ENCODE peak calls at places on chromosomes 5 and 9, in seven cellular contexts. E is prostate gland, J is heart right ventricle, W is IMR-90, Z is mucosa of descending colon, D is fibroblast of lung, M is HCT116. V is an unnamed sample.

GRCh38 chr5:133939668-133940067 is 28.8 kb downstream of the C5orf15 start:
- DNase-seq in E (no peak), J (no peak), W (no peak), Z (no peak), D (no peak), M (no peak), V (no peak)

GRCh38 chr5:177966839-177967167 is 29.2 kb downstream of the PROP1 start:
- DNase-seq in E (no peak), J (no peak), W (no peak), Z (no peak), D (no peak), M (no peak), V (no peak)

GRCh38 chr5:56698463-56699381 is 116.6 kb upstream of the MAP3K1 start:
- DNase-seq in E (no peak), J (no peak), W (no peak), Z (no peak), D (no peak), M (no peak), V (no peak)

GRCh38 chr9:128550770-128551651 is 1.4 kb upstream of the SPTAN1 start:
- DNase-seq in E (no peak), J (peak), W (peak), Z (no peak), D (no peak), M (no peak), V (no peak)

GRCh38 chr9:96051423-96051822 is 175.9 kb downstream of the ERCC6L2 start:
- DNase-seq in E (no peak), J (no peak), W (no peak), Z (no peak), D (no peak), M (no peak), V (no peak)

GRCh38 chr9:136656795-136657611 is 5.7 kb upstream of the EGFL7 start:
- DNase-seq in E (no peak), J (peak), W (no peak), Z (no peak), D (no peak), M (no peak), V (no peak)

GRCh38 chr5:73031839-73032238 is 76.0 kb downstream of the FCHO2 start:
- DNase-seq in E (no peak), J (peak), W (peak), Z (no peak), D (peak), M (peak), V (peak)

GRCh38 chr5:136275601-136276000 is 82.6 kb upstream of the SMIM32 start:
- DNase-seq in E (no peak), J (no peak), W (no peak), Z (no peak), D (no peak), M (no peak), V (no peak)

GRCh38 chr5:25858019-25858418 is 1180.4 kb downstream of the CDH9 start:
- DNase-seq in E (no peak), J (no peak), W (no peak), Z (no peak), D (no peak), M (no peak), V (no peak)

GRCh38 chr5:149762958-149763630 is 33.0 kb downstream of the PPARGC1B start:
- DNase-seq in E (no peak), J (no peak), W (no peak), Z (no peak), D (no peak), M (no peak), V (no peak)

GRCh38 chr5:121408778-121409177 is 442.9 kb upstream of the FTMT start:
- DNase-seq in E (no peak), J (no peak), W (no peak), Z (no peak), D (no peak), M (no peak), V (no peak)

GRCh38 chr9:123237220-123237619 is 31.2 kb downstream of the STRBP start:
- DNase-seq in E (no peak), J (no peak), W (no peak), Z (no peak), D (no peak), M (no peak), V (no peak)

GRCh38 chr5:149387081-149387611 is 8.1 kb upstream of the IL17B start:
- DNase-seq in E (no peak), J (no peak), W (peak), Z (no peak), D (peak), M (no peak), V (peak)

GRCh38 chr5:166639151-166639550 is 1652.3 kb upstream of the WWC1 start:
- DNase-seq in E (no peak), J (no peak), W (no peak), Z (no peak), D (no peak), M (no peak), V (no peak)

DNA sequence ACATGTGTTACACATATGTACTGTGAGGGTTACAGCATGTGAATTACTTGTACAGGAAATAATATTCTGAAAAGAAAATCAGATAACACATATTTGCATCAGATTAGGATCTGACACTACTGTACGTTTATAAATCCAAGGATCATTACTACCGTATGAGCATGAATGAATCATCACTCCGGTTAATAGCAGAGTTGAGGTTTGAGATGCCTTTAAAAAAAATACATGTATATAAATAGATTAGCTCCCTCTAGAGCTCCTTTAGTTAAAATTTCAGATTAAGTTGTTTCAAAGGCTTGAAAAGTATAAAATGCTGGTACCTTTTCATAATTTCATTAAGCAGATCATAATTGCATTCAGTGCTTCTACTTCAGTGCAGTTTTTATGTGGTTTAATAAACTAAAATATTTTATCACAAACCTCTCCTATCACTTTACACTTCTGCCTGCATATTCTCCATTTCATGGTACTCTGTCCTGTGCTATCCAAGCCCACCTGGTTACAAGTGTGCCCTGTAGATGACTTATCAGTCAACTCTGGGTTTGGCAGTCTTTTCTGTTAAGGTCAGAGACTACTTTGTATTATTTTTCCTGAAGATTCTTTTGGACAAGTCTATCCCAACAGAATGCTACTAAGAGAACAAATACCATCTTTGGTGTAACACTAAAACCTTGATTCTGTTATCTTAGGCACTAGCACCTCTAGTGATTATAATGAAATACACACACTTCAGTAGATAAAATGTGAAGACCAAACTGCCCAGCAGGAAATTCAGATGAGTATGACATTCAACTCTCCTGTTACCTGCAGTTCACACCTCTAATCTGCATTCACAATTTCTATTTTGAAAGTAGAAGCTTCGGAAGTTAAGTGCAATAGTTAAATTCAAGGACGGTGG is 48.0 kb upstream of the POU5F2 start:
- DNase-seq in E (no peak), J (no peak), W (peak), Z (no peak), D (peak), M (no peak), V (peak)
- TF ChIP-seq CTCF in E (no peak), J (no peak), W (peak), Z (no peak), D (no peak), M (peak), V (peak)

GRCh38 chr9:137740311-137740710 is 121.5 kb downstream of the EHMT1 start:
- DNase-seq in E (no peak), J (peak), W (peak), Z (no peak), D (peak), M (no peak), V (peak)
- TF ChIP-seq CTCF in E (no peak), J (no peak), W (peak), Z (no peak), D (no peak), M (no peak), V (peak)

GRCh38 chr5:27652505-27652904 is 614.1 kb upstream of the CDH9 start:
- DNase-seq in E (no peak), J (no peak), W (no peak), Z (no peak), D (no peak), M (no peak), V (no peak)
- TF ChIP-seq CTCF in E (no peak), J (no peak), W (no peak), Z (no peak), D (no peak), M (no peak), V (no peak)

DNA sequence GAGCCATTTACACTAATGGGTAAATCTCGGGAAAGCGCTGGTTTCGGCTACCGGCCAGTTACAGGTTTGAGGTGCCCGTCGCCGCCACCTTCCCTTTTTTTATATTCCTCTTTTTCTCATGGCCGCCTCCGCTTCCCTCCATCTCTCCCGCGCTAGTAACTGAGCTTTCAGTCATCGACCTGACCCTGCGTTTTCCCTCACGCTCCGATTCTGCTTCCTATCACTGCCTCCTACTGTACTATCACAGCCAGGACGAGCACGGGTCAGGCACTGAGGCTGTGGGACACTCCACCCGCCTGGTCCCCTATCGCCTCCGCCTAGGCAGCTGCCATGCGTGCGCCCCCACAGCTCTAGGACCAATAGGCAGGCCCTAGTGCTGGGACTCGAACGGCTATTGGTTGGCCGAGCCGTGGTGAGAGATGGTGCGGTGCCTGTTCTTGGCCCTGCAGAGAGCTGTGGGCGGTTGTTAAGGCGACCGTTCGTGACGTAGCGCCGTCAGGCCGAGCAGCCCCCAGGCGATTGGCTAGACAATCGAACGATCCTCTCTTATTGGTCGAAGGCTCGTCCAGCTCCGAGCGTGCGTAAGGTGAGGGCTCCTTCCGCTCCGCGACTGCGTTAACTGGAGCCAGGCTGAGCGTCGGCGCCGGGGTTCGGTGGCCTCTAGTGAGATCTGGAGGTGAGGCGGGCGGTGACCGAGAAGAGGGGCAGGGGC is at the start of gene HMGCR:
- DNase-seq in E (peak), J (peak), W (peak), Z (peak), D (peak), M (peak), V (peak)
- TF ChIP-seq CTCF in E (peak), J (no peak), W (peak), Z (no peak), D (peak), M (peak), V (peak)

DNA sequence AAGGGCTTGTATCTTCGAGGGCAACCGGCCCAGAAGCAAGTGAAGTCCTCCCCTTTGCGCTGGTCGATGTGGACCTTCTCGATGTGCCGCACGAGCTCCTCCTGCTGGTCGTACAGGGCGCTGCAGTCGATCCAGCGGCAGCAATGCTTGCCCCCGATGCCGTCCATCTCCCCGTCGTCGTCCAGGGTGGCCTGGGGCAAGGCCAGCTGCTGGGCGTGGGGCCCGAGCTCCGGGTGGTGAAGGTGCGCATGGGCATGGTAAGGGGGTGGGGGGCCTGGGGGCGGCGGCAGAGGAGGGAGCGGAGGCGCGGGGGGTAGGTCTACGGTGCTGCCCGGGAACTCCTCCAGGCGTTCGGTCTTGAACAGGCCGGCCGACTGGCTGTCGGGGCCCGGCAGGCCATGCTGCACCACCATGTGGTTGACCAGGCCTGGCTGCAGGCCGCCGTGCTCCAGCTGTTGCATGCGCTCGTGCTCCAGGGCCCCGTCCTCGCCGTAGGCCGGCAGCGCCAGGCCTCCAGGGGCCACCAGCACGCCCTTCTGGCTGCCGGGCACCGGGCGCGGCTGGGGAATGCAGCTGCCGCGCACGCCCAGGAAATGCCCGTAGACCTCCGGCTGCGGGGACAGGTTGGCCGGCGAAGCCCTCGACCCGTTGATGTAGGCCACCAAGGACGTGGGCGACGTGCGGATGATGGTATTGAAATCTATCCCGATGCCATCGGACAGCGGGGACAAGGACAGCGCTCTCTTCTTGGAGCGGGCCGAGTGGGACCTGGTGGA is 181.8 kb downstream of the GLIS3 start:
- DNase-seq in E (no peak), J (peak), W (no peak), Z (peak), D (no peak), M (no peak), V (no peak)
- TF ChIP-seq CTCF in E (no peak), J (peak), W (no peak), Z (no peak), D (peak), M (peak), V (peak)

V was measured in BJ.